ENCODE peak calls at places on chromosomes 7 and 10, in nine cellular contexts. A is astrocyte of the spinal cord, B is astrocyte, C is fibroblast of villous mesenchyme, N is mesenchymal stem cell, O is skeletal muscle cell, T is neural progenitor cell, H is A549, E is PC-3. F is an unnamed sample.

GRCh38 chr7:106952658-106953231 is 87.7 kb downstream of the PIK3CG start:
- DNase-seq in H (no peak), A (no peak), T (no peak), E (no peak), B (no peak), O (no peak), C (no peak), N (peak; percentile 46), F (no peak)

GRCh38 chr10:121595321-121595805 is 2.9 kb downstream of the FGFR2 start:
- DNase-seq in B (peak; percentile 26), C (no peak), A (no peak), T (no peak), E (no peak), H (no peak), O (no peak), N (no peak), F (no peak)

GRCh38 chr10:17963431-17963830 is 11.7 kb downstream of the SLC39A12 start:
- DNase-seq in N (no peak), E (peak; percentile 5), C (no peak), O (no peak), H (no peak), A (no peak), B (no peak), T (no peak), F (no peak)

GRCh38 chr7:23275906-23276305 is 23.2 kb upstream of the MALSU1 start:
- DNase-seq in E (no peak), B (no peak), A (no peak), O (no peak), C (no peak), T (no peak), N (no peak), H (no peak), F (no peak)

GRCh38 chr7:100415448-100415847 is 13.1 kb downstream of the ZCWPW1 start:
- DNase-seq in H (no peak), A (no peak), T (no peak), B (no peak), E (no peak), N (no peak), O (no peak), C (no peak), F (no peak)

GRCh38 chr7:107643938-107644703 is 16.5 kb upstream of the SLC26A4 start:
- DNase-seq in H (no peak), C (peak; percentile 33), T (no peak), E (no peak), A (no peak), B (no peak), O (no peak), N (no peak), F (peak; percentile 26)

GRCh38 chr7:99393363-99394187 is 14.8 kb downstream of the PDAP1 start:
- DNase-seq in H (no peak), O (no peak), A (peak; percentile 38), N (no peak), B (no peak), E (no peak), C (no peak), T (peak; percentile 95), F (no peak)

GRCh38 chr10:97542169-97543024 is 30.2 kb upstream of the ANKRD2 start:
- DNase-seq in A (peak; percentile 97), B (peak; percentile 97), O (peak; percentile 95), T (peak; percentile 38), H (peak; percentile 75), N (peak; percentile 97), E (peak; percentile 95), C (peak; percentile 93), F (peak; percentile 98)

GRCh38 chr10:93468532-93469213 is 13.5 kb downstream of the MYOF start:
- DNase-seq in O (peak; percentile 80), N (peak; percentile 93), A (peak; percentile 94), E (peak; percentile 93), B (peak; percentile 94), H (peak; percentile 91), C (peak; percentile 93), T (no peak), F (peak; percentile 94)

GRCh38 chr7:132654150-132654549 is 77.9 kb upstream of the PLXNA4 start:
- DNase-seq in A (peak; percentile 20), C (no peak), E (peak; percentile 23), N (peak; percentile 24), B (no peak), T (no peak), O (no peak), H (peak; percentile 8), F (peak; percentile 21)

GRCh38 chr7:108497082-108497725 is 28.7 kb downstream of the PNPLA8 start:
- DNase-seq in O (no peak), H (peak; percentile 58), E (peak; percentile 74), C (peak; percentile 55), T (peak; percentile 62), N (peak; percentile 60), B (peak; percentile 11), A (peak; percentile 59), F (peak; percentile 73)

GRCh38 chr7:141696386-141696785 is 5.6 kb downstream of the DENND11 start:
- DNase-seq in N (no peak), B (no peak), E (no peak), T (no peak), C (peak; percentile 26), A (no peak), O (no peak), H (no peak), F (no peak)

GRCh38 chr7:141699860-141700259 is 2.1 kb downstream of the DENND11 start:
- DNase-seq in T (no peak), N (no peak), A (no peak), C (no peak), B (no peak), E (no peak), O (no peak), H (no peak), F (no peak)

GRCh38 chr7:141697211-141697871 is 4.6 kb downstream of the DENND11 start:
- DNase-seq in N (peak; percentile 51), A (peak; percentile 76), H (no peak), C (no peak), E (peak; percentile 81), T (no peak), B (peak; percentile 79), O (peak; percentile 24), F (no peak)

GRCh38 chr7:141700291-141700847 is 1.6 kb downstream of the DENND11 start:
- DNase-seq in C (no peak), H (no peak), N (peak; percentile 20), T (no peak), O (no peak), B (no peak), E (no peak), A (no peak), F (no peak)

DNA sequence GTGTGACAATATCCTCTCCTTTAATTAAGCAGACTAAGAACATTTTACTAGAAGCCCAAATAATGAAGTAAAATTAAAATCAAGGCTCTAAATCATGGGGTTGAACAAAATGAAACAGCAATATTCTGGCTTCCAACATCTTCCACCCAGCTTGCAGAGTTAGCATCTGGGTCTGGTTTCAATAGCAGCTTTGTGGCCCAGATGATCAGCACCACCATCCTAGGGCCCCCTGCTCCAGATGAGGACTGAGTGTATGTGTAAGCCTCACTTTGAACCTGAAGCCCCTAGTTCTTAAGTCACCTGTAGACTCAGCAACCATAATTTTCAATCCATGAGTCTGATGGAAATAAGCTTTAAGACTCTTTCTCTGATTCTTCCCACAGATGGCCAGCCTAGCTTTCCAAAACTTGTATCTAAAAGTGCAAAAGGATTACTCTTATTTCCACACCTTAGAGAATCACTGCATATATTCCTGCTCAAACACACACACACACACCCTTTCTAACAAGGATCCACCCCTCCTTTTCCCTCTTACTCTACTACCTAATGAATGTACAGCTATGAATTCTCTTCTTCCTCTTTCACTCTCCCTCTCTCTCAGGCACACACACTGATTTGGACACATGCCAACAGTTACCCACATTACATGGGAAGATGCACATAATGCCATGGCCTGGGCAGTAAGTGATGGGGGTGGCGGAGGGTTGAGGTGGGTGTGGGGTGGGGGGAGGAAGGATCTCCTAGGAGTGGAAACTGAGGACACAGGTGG is 3.5 kb downstream of the DENND11 start:
- DNase-seq in T (no peak), N (no peak), H (no peak), B (no peak), E (no peak), O (no peak), A (no peak), C (no peak), F (no peak)
- H3K4me3 ChIP-seq in T (no peak overlapping the region), N (no peak overlapping the region), H (no peak overlapping the region), B (no peak overlapping the region), E (no peak overlapping the region), O (no peak overlapping the region), A (no peak overlapping the region), C (no peak overlapping the region), F (no peak overlapping the region)

GRCh38 chr7:70571403-70571911 is 560.5 kb upstream of the GALNT17 start:
- DNase-seq in T (no peak), B (peak; percentile 82), N (peak; percentile 52), C (no peak), O (peak; percentile 54), E (no peak), H (peak; percentile 55), A (peak; percentile 78), F (no peak)
- H3K4me3 ChIP-seq in T (no peak overlapping the region), B (no peak overlapping the region), N (no peak overlapping the region), C (no peak overlapping the region), O (no peak overlapping the region), E (no peak overlapping the region), H (no peak overlapping the region), A (no peak overlapping the region), F (no peak overlapping the region)

DNA sequence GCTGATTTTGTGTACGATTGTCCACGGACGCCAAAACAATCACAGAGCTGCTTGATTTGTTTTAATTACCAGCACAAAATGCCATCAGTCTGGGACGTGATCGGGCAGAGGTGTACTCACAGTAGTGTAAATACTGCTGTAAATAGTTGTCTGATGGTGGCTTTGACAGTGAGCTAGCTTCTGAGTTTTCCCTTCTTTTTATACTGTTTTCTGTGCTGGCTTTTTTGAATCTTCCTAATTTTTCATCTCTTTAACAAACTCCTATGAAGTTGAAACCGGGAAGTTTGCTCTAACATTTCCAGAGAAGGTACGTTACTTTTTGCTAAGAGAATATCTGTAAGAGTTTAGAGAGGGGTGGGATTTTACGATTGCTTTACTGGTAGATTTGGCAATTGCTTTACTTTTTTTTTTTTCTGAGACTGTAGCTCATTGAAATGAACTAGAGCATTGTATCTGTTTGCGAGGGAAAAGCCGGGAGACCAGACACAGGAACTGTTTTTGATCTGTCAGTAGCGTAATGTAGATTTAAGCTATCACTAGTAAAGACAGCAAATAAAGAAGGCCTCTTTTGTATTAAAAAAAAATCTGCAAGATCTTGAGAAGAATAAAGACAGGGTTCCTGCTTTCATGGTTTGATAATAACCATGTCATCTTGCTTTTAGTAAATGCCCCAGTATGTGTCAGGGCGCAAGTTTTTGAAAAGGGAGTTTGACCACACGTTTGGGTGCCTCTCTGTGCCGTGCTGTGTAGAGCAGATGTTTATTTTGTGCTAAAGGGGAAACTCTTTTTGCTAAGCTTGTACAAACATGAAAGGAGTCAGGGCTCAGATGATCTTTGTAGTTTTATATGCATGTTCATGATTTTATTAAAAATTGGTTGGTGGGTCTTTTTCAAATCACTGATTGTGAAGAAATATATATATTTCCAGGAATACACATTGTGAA is 711 bp downstream of the FOXP2 start:
- DNase-seq in O (no peak), C (no peak), A (peak; percentile 17), B (no peak), H (no peak), E (no peak), N (no peak), T (no peak), F (no peak)
- H3K4me3 ChIP-seq in O (peak overlapping the region; percentile 45), C (peak overlapping the region; percentile 39), A (peak overlapping the region; percentile 31), B (peak overlapping the region; percentile 59), H (no peak overlapping the region), E (no peak overlapping the region), N (no peak overlapping the region), T (no peak overlapping the region), F (no peak overlapping the region)

DNA sequence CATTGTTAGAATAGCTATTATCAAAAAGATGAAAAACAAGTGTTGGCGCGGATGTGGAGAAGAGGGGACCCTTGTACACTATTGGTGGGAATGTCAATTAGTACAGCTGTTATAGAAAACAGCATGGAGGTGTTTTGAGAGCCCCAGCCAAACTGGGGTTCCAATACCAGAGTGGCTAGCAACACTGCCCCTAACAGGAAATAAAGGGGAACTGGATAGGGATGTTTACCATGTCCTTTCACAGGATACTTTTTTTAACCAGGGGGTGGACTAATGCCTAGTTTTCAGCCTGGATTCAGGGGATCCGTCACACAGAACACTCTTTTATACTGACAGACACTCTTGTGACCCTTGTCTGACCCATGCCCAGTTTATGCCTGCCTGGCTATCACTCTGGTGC is 6.9 kb upstream of the GSTK1 start:
- DNase-seq in E (no peak), T (peak; percentile 9), N (no peak), O (no peak), B (no peak), H (no peak), A (no peak), C (no peak), F (no peak)
- H3K4me3 ChIP-seq in E (no peak overlapping the region), T (no peak overlapping the region), N (no peak overlapping the region), O (no peak overlapping the region), B (no peak overlapping the region), H (no peak overlapping the region), A (no peak overlapping the region), C (no peak overlapping the region), F (no peak overlapping the region)

F was measured in cardiac fibroblast.